ENCODE peak calls at places on chromosome 7, in seven cellular contexts. U is IMR-90, S is A549, X is transverse colon, Z is ovary, M is stomach, B is spleen. Y is an unnamed sample.

GRCh38 chr7:137590686-137591255 is 247.2 kb upstream of the PTN start:
- DNase-seq in Z (no peak), M (no peak), B (peak), U (no peak), S (no peak), X (no peak), Y (no peak)

GRCh38 chr7:30472081-30472770 is 6.4 kb downstream of the NOD1 start:
- DNase-seq in U (no peak), M (no peak), Z (no peak), X (no peak), S (no peak), B (no peak), Y (no peak)

GRCh38 chr7:148318092-148318756 is 272.3 kb upstream of the C7orf33 start:
- DNase-seq in B (no peak), Z (no peak), U (no peak), X (no peak), M (no peak), S (no peak), Y (no peak)

GRCh38 chr7:128236924-128237586 is 4.0 kb upstream of the LEP start:
- DNase-seq in M (no peak), S (peak), B (no peak), X (no peak), Z (no peak), U (peak), Y (no peak)

GRCh38 chr7:44998153-44998871 is 1.7 kb upstream of the CCM2 start:
- DNase-seq in X (no peak), M (no peak), B (no peak), Z (peak), U (no peak), S (no peak), Y (no peak)

GRCh38 chr7:49432245-49432644 is 341.2 kb upstream of the VWC2 start:
- DNase-seq in X (no peak), U (no peak), M (no peak), Z (no peak), B (no peak), S (no peak), Y (no peak)

GRCh38 chr7:92835851-92836488 is 403 bp downstream of the CDK6 start:
- DNase-seq in U (no peak), S (peak), M (peak), B (peak), Z (no peak), X (peak), Y (no peak)

GRCh38 chr7:116780966-116781365 is 81.4 kb upstream of the CAPZA2 start:
- DNase-seq in B (no peak), M (peak), S (no peak), U (no peak), X (peak), Z (no peak), Y (no peak)

GRCh38 chr7:158051372-158051760 is 536.3 kb downstream of the PTPRN2 start:
- DNase-seq in M (no peak), S (no peak), U (no peak), B (no peak), X (no peak), Z (peak), Y (no peak)

GRCh38 chr7:131727189-131727588 is 170.8 kb upstream of the PODXL start:
- DNase-seq in U (no peak), B (no peak), X (no peak), M (no peak), Z (no peak), S (no peak), Y (no peak)

GRCh38 chr7:36300696-36301350 is 88.8 kb upstream of the ANLN start:
- DNase-seq in U (no peak), B (no peak), X (no peak), M (peak), S (no peak), Z (peak), Y (no peak)

GRCh38 chr7:92634924-92635519 is 44.8 kb upstream of the FAM133B start:
- DNase-seq in S (peak), X (no peak), B (no peak), Z (no peak), M (no peak), U (peak), Y (no peak)

GRCh38 chr7:121020652-121021051 is 32.1 kb downstream of the CPED1 start:
- DNase-seq in M (no peak), Z (no peak), B (no peak), X (no peak), U (peak), S (no peak), Y (no peak)

GRCh38 chr7:142557971-142558582 is 191.2 kb upstream of the PRSS1 start:
- DNase-seq in Z (no peak), U (peak), M (no peak), B (no peak), S (peak), X (peak), Y (peak)

GRCh38 chr7:134784251-134785049 is 5.0 kb downstream of the CALD1 start:
- DNase-seq in M (no peak), S (no peak), X (no peak), Z (no peak), B (no peak), U (no peak), Y (no peak)

GRCh38 chr7:41188163-41189130 is 514.4 kb downstream of the INHBA start:
- DNase-seq in X (no peak), S (no peak), M (no peak), Z (no peak), B (no peak), U (peak), Y (no peak)

GRCh38 chr7:107661865-107662379 is 1.3 kb downstream of the SLC26A4 start:
- DNase-seq in S (no peak), U (no peak), Z (no peak), B (no peak), M (no peak), X (no peak), Y (no peak)

GRCh38 chr7:29394321-29394720 is 169.3 kb upstream of the PRR15 start:
- DNase-seq in B (no peak), U (no peak), Z (no peak), X (no peak), M (no peak), S (no peak), Y (no peak)

GRCh38 chr7:45575501-45576248 is 1.5 kb downstream of the ADCY1 start:
- DNase-seq in M (no peak), X (no peak), Z (no peak), U (no peak), B (peak), S (no peak), Y (no peak)

GRCh38 chr7:95780665-95781064 is 8.3 kb downstream of the DYNC1I1 start:
- DNase-seq in U (no peak), M (no peak), S (no peak), X (no peak), B (no peak), Z (no peak), Y (no peak)

GRCh38 chr7:90568213-90568612 is 27.9 kb upstream of the CDK14 start:
- DNase-seq in X (no peak), U (peak), Z (no peak), B (no peak), M (no peak), S (no peak), Y (no peak)

GRCh38 chr7:132666786-132667185 is 90.5 kb upstream of the PLXNA4 start:
- DNase-seq in X (no peak), U (no peak), Z (no peak), B (no peak), S (no peak), M (no peak), Y (no peak)

GRCh38 chr7:1768835-1769234 is 98.8 kb downstream of the ELFN1 start:
- DNase-seq in U (no peak), Z (no peak), M (no peak), X (no peak), S (peak), B (no peak), Y (no peak)

GRCh38 chr7:104980440-104980839 is 33.6 kb upstream of the KMT2E start:
- DNase-seq in X (no peak), Z (no peak), M (no peak), U (no peak), B (no peak), S (no peak), Y (no peak)

GRCh38 chr7:129535896-129536295 is 33.6 kb downstream of the SMKR1 start:
- DNase-seq in X (no peak), Z (no peak), U (no peak), S (no peak), B (no peak), M (no peak), Y (no peak)

GRCh38 chr7:24778543-24779282 is 21.4 kb upstream of the GSDME start:
- DNase-seq in M (no peak), S (no peak), X (no peak), B (no peak), U (peak), Z (no peak), Y (peak)

GRCh38 chr7:133039614-133040013 is 42.3 kb downstream of the CHCHD3 start:
- DNase-seq in X (no peak), S (no peak), B (no peak), U (no peak), M (no peak), Z (no peak), Y (no peak)

GRCh38 chr7:132130497-132130896 is 445.8 kb downstream of the PLXNA4 start:
- DNase-seq in U (no peak), S (no peak), Z (no peak), M (no peak), X (no peak), B (peak), Y (no peak)

GRCh38 chr7:74606101-74606908 is 51.2 kb upstream of the GTF2I start:
- DNase-seq in S (no peak), M (peak), X (peak), U (no peak), B (peak), Z (peak), Y (peak)

GRCh38 chr7:51013218-51013786 is 230.6 kb upstream of the GRB10 start:
- DNase-seq in S (no peak), M (no peak), Z (no peak), U (no peak), X (no peak), B (no peak), Y (no peak)

GRCh38 chr7:68440870-68441269 is 1157.4 kb upstream of the AUTS2 start:
- DNase-seq in B (no peak), M (no peak), Z (no peak), S (no peak), X (no peak), U (no peak), Y (no peak)

GRCh38 chr7:74579800-74580685 is 77.5 kb upstream of the GTF2I start:
- DNase-seq in Z (peak), M (peak), U (peak), S (peak), B (no peak), X (peak), Y (no peak)

GRCh38 chr7:74272305-74273038 is 16.7 kb upstream of the CLIP2 start:
- DNase-seq in B (peak), S (peak), M (peak), X (peak), Z (peak), U (peak), Y (peak)

GRCh38 chr7:143975617-143976016 is 21.0 kb downstream of the OR2F1 start:
- DNase-seq in B (no peak), Z (no peak), S (peak), U (peak), X (no peak), M (no peak), Y (no peak)

GRCh38 chr7:26449175-26450165 is 157.8 kb downstream of the SNX10 start:
- DNase-seq in B (no peak), U (peak), Z (no peak), M (no peak), X (no peak), S (peak), Y (no peak)

GRCh38 chr7:491292-491957 is 28.2 kb downstream of the PDGFA start:
- DNase-seq in U (no peak), B (peak), X (no peak), S (no peak), Z (no peak), M (no peak), Y (no peak)

DNA sequence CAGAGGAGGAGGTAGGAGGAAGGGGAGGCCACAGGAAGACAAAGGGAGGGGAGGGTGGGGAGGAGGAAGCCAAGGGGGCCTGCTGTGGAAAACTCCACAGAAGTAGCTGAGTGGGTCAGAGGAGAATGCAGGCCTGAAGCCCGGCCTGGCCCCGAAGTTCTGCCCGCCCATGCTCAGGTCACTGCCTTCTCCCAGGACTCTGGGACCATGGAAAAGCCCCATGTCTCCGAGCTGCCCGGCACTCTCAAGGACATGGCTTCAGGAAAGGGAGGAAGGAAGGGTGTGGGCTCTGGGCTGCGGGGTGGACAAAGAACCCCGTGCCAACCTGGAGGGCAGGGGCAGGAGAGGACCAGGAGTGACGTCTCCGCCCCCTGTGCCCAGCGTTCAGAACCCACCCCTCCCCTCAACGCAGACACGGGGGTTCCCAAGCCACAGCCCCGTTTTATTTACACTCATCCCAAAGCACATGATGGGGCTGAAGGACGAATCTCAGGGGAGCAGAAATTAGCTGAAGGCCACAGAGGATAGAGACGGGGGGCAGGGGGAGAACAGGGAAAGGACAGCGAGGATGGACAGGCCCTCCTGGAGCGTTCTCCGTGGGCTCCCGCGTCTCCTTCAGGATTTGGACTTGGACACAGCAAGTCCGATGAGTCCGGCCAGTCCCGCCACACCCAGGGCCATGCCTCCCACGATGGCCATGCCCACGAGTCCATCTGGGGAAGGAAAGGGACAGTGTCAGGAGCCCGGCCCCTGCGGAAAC is 1.8 kb upstream of the CLDN15 start:
- DNase-seq in Z (no peak), S (no peak), M (no peak), X (no peak), U (no peak), B (peak), Y (no peak)
- TF ChIP-seq POLR2A in Z (no peak), S (no peak), M (no peak), X (no peak), U (no peak), B (no peak), Y (no peak)

DNA sequence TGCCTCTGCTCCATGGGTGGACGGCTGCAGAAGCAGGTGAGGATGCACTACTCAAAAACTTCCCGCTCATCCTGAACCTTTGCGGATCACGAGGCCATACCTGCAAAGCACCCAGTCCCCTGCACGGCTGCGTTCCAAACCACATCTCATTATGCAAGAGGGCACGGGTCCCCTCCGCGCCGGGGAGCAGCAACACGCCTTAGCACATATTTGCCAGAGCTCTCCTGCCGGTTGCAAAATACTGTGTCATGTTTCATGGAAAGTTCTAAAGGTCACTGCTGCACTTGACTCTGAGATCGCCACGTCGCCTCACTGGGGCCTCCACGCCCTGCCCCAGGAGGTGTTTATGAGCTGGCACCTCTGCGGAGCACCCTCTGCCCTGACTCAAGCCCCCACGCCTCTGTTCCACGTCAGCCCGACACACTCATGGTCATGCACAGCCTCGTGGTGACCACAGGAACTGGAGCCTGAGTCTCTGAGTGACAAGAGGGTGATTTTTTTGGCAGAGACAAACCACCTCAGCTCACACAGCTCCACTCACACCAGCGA is 131.8 kb downstream of the PRKAG2 start:
- DNase-seq in X (peak), Z (no peak), M (peak), U (peak), B (no peak), S (peak), Y (peak)
- TF ChIP-seq CTCF in X (peak), Z (no peak), M (no peak), U (peak), B (no peak), S (peak), Y (no peak)

GRCh38 chr7:7157887-7158271 is 24.5 kb upstream of the C1GALT1 start:
- DNase-seq in B (no peak), X (no peak), Z (no peak), S (no peak), M (no peak), U (peak), Y (no peak)
- TF ChIP-seq POLR2A in B (no peak), X (no peak), Z (no peak), S (no peak), M (no peak), U (no peak), Y (no peak)

GRCh38 chr7:85770332-85770731 is 583.5 kb upstream of the SEMA3D start:
- DNase-seq in Z (no peak), X (no peak), S (no peak), M (no peak), U (no peak), B (no peak), Y (no peak)

GRCh38 chr7:85764034-85764433 is 577.2 kb upstream of the SEMA3D start:
- DNase-seq in M (no peak), U (no peak), Z (no peak), B (no peak), X (no peak), S (no peak), Y (no peak)

GRCh38 chr7:85765698-85766298 is 578.9 kb upstream of the SEMA3D start:
- DNase-seq in S (no peak), M (no peak), U (no peak), B (no peak), Z (no peak), X (peak), Y (no peak)
- TF ChIP-seq CTCF in S (no peak), M (no peak), U (no peak), B (no peak), Z (no peak), X (no peak), Y (no peak)

DNA sequence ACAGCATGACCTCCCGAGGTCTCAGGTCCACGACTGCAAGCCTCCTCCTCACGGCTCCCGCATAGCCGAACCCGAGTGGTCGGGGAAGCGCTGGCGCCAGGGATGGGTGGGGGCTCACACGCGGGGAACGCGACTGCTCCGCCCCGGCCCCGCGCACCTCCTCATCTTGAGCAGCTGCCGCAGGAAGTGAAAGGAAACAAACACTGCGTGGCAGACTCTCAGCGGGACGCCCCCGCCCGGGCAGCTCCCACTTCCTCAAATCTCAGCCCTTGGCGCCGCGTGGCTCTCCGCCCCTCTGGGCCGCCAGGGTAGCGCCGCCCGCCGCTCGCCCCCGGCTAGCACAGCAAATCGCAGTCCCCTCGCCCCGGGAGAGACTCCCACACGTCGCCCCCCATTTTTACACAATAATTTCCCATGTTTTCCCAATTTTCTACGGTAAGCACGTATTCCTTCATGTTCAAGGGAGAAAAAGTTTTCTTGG is at the start of gene TMEM243:
- DNase-seq in B (peak), M (peak), U (peak), Z (peak), X (peak), S (peak), Y (peak)
- TF ChIP-seq POLR2A in B (peak), M (no peak), U (peak), Z (peak), X (peak), S (peak), Y (peak)